ENCODE peak calls at places on chromosomes 7 and 10, in four cellular contexts. K, P, Z and T are unnamed samples.

GRCh38 chr10:106573106-106573505 is 591.4 kb downstream of the SORCS1 start:
- DNase-seq in P (no peak), K (no peak), Z (no peak), T (no peak)

GRCh38 chr7:119065966-119066365 is 841.5 kb downstream of the ANKRD7 start:
- DNase-seq in Z (no peak), P (no peak), K (no peak), T (no peak)

GRCh38 chr10:63935705-63936104 is 414.5 kb downstream of the REEP3 start:
- DNase-seq in K (no peak), Z (no peak), P (no peak), T (no peak)

GRCh38 chr10:6396652-6397051 is 183.4 kb downstream of the PRKCQ start:
- DNase-seq in Z (no peak), K (no peak), P (no peak), T (no peak)

GRCh38 chr10:129417164-129417563 is 49.9 kb upstream of the MGMT start:
- DNase-seq in Z (no peak), K (peak), P (no peak), T (no peak)

GRCh38 chr7:114653391-114654088 is 238.9 kb downstream of the FOXP2 start:
- DNase-seq in K (no peak), Z (no peak), P (no peak), T (no peak)

GRCh38 chr10:94065344-94065743 is 71.6 kb downstream of the PLCE1 start:
- DNase-seq in K (no peak), P (no peak), Z (no peak), T (no peak)

GRCh38 chr10:69567920-69568319 is 5.3 kb downstream of the NEUROG3 start:
- DNase-seq in K (peak), Z (no peak), P (peak), T (no peak)

GRCh38 chr7:82017334-82017943 is 247.6 kb upstream of the HGF start:
- DNase-seq in Z (no peak), K (peak), P (no peak), T (peak)

GRCh38 chr7:3725145-3725544 is 424.1 kb downstream of the SDK1 start:
- DNase-seq in K (no peak), Z (no peak), P (no peak), T (no peak)

GRCh38 chr7:24971333-24972165 is 8.4 kb downstream of the OSBPL3 start:
- DNase-seq in K (peak), Z (no peak), P (peak), T (peak)

GRCh38 chr10:68792115-68792514 is 35.2 kb upstream of the STOX1 start:
- DNase-seq in Z (no peak), K (no peak), P (no peak), T (no peak)

DNA sequence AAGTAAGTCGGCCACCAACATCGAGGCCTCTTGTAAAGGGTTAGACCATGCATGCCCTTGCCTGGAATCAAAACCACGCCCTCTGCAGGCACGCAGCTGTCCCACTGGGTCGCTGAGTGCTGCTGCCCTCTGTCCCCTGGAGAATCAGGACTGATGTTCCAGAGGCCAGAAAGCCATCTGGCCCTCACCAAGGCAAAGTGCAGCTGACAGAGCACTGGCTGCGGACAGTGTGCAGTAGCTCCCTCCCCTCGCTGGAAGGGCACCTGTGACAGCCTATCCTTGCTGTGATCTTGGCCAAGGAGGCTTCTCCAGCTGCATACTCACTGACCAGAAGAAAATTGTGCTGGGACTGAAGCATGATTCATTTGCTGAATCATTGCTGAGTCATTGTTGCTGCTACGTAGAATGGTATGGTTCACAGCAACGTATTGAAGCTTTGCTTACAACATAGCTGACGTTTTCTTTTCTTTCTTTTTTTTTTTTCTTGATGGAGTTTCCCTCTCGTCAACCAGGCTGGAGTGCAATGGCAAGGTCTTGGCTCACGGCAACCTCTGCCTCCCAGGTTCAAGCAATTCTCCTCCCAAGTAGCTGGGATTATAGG is 30.4 kb downstream of the DDC start:
- DNase-seq in Z (no peak), K (peak), P (peak), T (peak)
- TF ChIP-seq FOSL1 in Z (no peak), K (no peak), P (peak), T (peak)

DNA sequence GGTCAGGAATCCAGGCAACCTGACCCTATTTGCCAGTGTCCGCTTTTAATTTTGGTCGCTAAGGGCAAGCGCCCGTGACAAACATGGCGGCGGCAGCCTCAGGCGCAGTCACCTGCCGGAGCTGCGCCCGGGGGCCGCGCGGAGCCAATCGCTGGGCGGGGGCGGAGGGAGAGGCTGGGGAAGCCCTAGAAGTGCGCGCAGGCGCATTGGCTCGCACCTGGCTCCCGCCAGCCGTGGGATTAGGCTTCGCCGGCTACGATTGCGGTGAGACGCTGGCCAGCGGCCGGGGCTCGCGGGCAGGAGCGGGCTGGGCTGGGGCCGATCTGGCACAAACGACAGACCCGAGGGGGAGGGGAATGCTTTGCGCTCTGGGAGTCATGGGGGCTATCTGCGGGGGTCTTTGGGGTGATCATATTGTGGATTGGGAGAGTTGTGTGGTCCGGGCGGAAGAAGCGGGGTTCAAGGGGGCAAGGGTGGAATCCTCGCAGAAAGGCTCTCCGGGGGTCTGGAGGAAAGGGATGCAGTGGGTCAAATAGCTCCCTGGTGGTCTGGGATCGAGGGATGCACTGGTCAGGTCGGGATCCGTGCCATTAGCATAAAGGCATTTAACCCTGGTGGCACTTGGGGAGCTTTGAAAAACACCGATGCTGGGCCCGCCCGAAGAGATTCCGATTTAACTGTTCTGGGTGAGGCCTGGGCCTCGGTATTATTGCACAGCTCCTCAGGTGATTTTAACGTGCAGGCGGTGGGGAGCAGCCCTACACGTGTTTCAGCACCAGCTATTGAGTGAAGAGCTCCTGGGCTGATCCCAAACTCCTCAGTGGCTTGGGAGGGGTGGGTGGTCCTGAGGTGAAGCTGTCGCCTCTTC is 10.1 kb upstream of the C10orf95 start:
- DNase-seq in P (peak), K (peak), Z (peak), T (peak)
- TF ChIP-seq POLR2A in P (peak), K (peak), Z (no peak), T (peak)

DNA sequence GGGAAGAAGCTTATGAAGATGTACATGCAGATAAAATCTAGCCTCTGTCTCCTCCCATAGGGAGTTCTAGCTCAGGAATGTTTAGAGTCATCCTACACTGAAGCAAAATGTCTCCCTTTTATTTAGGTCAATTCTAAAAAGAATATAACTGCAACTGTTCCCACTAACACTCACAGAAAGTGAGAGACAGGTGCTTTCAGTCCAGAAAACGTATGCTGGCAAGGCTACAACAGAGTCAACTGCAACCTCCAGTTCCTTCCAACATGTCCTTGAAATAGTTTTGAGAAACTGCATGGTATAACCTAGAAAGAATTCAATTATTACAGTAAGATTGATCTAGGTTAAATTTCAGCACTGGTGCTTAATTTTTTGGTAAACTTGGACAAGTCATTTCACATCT is 46.8 kb upstream of the KCND2 start:
- DNase-seq in K (no peak), P (no peak), Z (no peak), T (no peak)
- TF ChIP-seq FOSL1 in K (no peak), P (no peak), Z (no peak), T (no peak)

GRCh38 chr7:116783666-116784318 is 78.6 kb upstream of the CAPZA2 start:
- DNase-seq in K (no peak), Z (no peak), P (no peak), T (no peak)
- TF ChIP-seq POLR2A in K (no peak), Z (no peak), P (no peak), T (no peak)

GRCh38 chr10:115772606-115773005 is 500.4 kb downstream of the GFRA1 start:
- DNase-seq in Z (no peak), K (no peak), P (no peak), T (no peak)
- TF ChIP-seq FOSL1 in Z (no peak), K (no peak), P (no peak), T (no peak)

DNA sequence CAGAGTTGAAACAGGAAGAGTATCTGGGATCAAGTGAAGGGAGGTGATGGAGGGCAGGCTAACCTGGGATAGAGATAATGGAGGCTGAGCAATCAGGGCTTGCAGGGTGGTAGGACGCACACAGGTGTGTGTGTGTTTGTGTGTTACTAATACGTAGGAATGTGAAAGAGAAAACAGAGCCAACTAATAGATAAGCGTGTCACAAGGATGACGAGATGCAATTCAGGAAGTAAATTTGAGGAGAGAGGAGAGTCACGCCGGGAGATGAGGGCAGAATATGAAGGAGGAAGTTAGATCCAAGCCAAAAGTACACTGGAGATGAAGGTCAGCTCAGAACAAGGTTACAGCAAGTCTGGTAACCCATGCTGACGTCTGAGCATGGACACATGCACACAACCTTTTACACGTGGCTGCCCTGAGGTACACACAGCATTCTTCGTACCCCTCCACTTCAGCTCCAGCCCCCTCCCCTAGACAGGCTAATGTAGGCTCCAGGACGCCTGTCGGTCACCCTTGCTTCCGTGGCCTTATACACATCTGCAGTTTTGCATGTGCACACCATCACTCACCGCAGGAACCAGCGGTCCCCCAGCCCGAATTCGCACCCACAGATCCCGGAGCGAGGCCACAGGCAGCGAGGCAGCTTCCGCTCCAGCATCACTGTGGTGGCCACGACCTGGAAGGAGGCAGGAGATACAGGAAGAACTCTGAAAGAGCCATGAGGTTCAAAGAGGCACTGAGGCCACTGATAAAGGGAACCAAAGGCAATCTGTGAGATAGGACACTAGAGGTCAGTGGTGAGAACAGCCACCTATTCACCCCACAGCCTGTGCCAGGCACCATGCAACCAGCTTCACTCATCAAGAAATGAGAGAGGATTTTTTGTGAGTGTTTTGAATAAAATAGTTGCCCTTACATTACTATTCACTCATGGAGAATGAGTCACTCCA is 23.7 kb upstream of the TRPV6 start:
- DNase-seq in P (peak), K (no peak), Z (no peak), T (peak)
- TF ChIP-seq POLR2A in P (no peak), K (no peak), Z (no peak), T (no peak)

GRCh38 chr7:16657656-16658279 is 11.8 kb downstream of the BZW2 start:
- DNase-seq in K (no peak), P (peak), Z (no peak), T (no peak)
- TF ChIP-seq FOSL1 in K (no peak), P (peak), Z (no peak), T (no peak)

GRCh38 chr10:89980166-89980565 is 278.8 kb downstream of the KIF20B start:
- DNase-seq in K (no peak), Z (no peak), P (no peak), T (no peak)
- TF ChIP-seq POLR2A in K (no peak), Z (no peak), P (no peak), T (no peak)